ENCODE peak calls at places on chromosomes 11 and 22, in nine cellular contexts. One of them, this sample, is unnamed.

GRCh38 chr11:128804481-128804880 is 62.6 kb downstream of the KCNJ1 start:
- DNase-seq in memory B cell: no peak
- DNase-seq in K562: no peak
- DNase-seq in A549: no peak
- DNase-seq in heart right ventricle: no peak
- DNase-seq in head of caudate nucleus: no peak
- DNase-seq in NCI-H1930: no peak
- DNase-seq in EH: peak
- DNase-seq in NCI-H460: no peak
- DNase-seq in this sample: no peak

GRCh38 chr11:20715464-20715863 is 46.1 kb downstream of the NELL1 start:
- DNase-seq in heart right ventricle: no peak
- DNase-seq in K562: no peak
- DNase-seq in head of caudate nucleus: no peak
- DNase-seq in EH: no peak
- DNase-seq in NCI-H460: no peak
- DNase-seq in memory B cell: no peak
- DNase-seq in A549: no peak
- DNase-seq in NCI-H1930: no peak
- DNase-seq in this sample: no peak

GRCh38 chr22:39967996-39968968 is 8.1 kb downstream of the TMA7B start:
- DNase-seq in head of caudate nucleus: no peak
- DNase-seq in K562: no peak
- DNase-seq in NCI-H460: no peak
- DNase-seq in EH: peak
- DNase-seq in A549: no peak
- DNase-seq in NCI-H1930: no peak
- DNase-seq in heart right ventricle: peak
- DNase-seq in memory B cell: no peak
- DNase-seq in this sample: no peak

GRCh38 chr22:41574847-41575381 is 14.1 kb downstream of the CSDC2 start:
- DNase-seq in A549: no peak
- DNase-seq in K562: no peak
- DNase-seq in NCI-H460: no peak
- DNase-seq in memory B cell: no peak
- DNase-seq in EH: no peak
- DNase-seq in NCI-H1930: no peak
- DNase-seq in heart right ventricle: peak
- DNase-seq in head of caudate nucleus: peak
- DNase-seq in this sample: no peak

GRCh38 chr22:22820626-22821025 is 67.0 kb upstream of the IGLL5 start:
- DNase-seq in K562: no peak
- DNase-seq in head of caudate nucleus: no peak
- DNase-seq in EH: no peak
- DNase-seq in A549: no peak
- DNase-seq in memory B cell: no peak
- DNase-seq in NCI-H1930: no peak
- DNase-seq in heart right ventricle: no peak
- DNase-seq in NCI-H460: no peak
- DNase-seq in this sample: no peak

GRCh38 chr11:118914178-118914918 is 11.4 kb downstream of the BCL9L start:
- DNase-seq in heart right ventricle: peak
- DNase-seq in A549: peak
- DNase-seq in head of caudate nucleus: peak
- DNase-seq in memory B cell: no peak
- DNase-seq in NCI-H1930: no peak
- DNase-seq in NCI-H460: no peak
- DNase-seq in EH: peak
- DNase-seq in K562: no peak
- DNase-seq in this sample: peak

GRCh38 chr11:67276821-67277230 is 10.6 kb downstream of the GRK2 start:
- DNase-seq in NCI-H460: no peak
- DNase-seq in memory B cell: no peak
- DNase-seq in heart right ventricle: no peak
- DNase-seq in EH: peak
- DNase-seq in A549: no peak
- DNase-seq in K562: peak
- DNase-seq in head of caudate nucleus: no peak
- DNase-seq in NCI-H1930: no peak
- DNase-seq in this sample: no peak

GRCh38 chr22:36010913-36011312 is 17.7 kb downstream of the RBFOX2 start:
- DNase-seq in NCI-H460: no peak
- DNase-seq in NCI-H1930: no peak
- DNase-seq in heart right ventricle: no peak
- DNase-seq in head of caudate nucleus: no peak
- DNase-seq in memory B cell: no peak
- DNase-seq in K562: no peak
- DNase-seq in A549: no peak
- DNase-seq in EH: peak
- DNase-seq in this sample: no peak

GRCh38 chr11:69644071-69644961 is 3.4 kb downstream of the CCND1 start:
- DNase-seq in memory B cell: no peak
- DNase-seq in K562: peak
- DNase-seq in EH: peak
- DNase-seq in NCI-H1930: no peak
- DNase-seq in heart right ventricle: peak
- DNase-seq in NCI-H460: no peak
- DNase-seq in head of caudate nucleus: peak
- DNase-seq in A549: peak
- DNase-seq in this sample: peak

GRCh38 chr11:94933225-94934130 is 39.9 kb downstream of the CWC15 start:
- DNase-seq in NCI-H1930: no peak
- DNase-seq in A549: no peak
- DNase-seq in EH: peak
- DNase-seq in head of caudate nucleus: no peak
- DNase-seq in heart right ventricle: peak
- DNase-seq in NCI-H460: no peak
- DNase-seq in K562: no peak
- DNase-seq in memory B cell: no peak
- DNase-seq in this sample: no peak

GRCh38 chr11:28903716-28904115 is 795.5 kb downstream of the METTL15 start:
- DNase-seq in K562: no peak
- DNase-seq in A549: no peak
- DNase-seq in EH: peak
- DNase-seq in memory B cell: no peak
- DNase-seq in head of caudate nucleus: no peak
- DNase-seq in NCI-H1930: no peak
- DNase-seq in heart right ventricle: no peak
- DNase-seq in NCI-H460: peak
- DNase-seq in this sample: no peak

GRCh38 chr11:20459865-20460264 is 72.3 kb downstream of the PRMT3 start:
- DNase-seq in NCI-H1930: no peak
- DNase-seq in NCI-H460: no peak
- DNase-seq in heart right ventricle: no peak
- DNase-seq in memory B cell: no peak
- DNase-seq in K562: no peak
- DNase-seq in EH: no peak
- DNase-seq in A549: no peak
- DNase-seq in head of caudate nucleus: no peak
- DNase-seq in this sample: no peak

GRCh38 chr11:36372101-36372767 is 76.1 kb downstream of the PRR5L start:
- DNase-seq in heart right ventricle: no peak
- DNase-seq in NCI-H1930: no peak
- DNase-seq in NCI-H460: peak
- DNase-seq in K562: no peak
- DNase-seq in EH: peak
- DNase-seq in memory B cell: no peak
- DNase-seq in head of caudate nucleus: no peak
- DNase-seq in A549: peak
- DNase-seq in this sample: no peak

GRCh38 chr11:45646275-45646970 is 19.0 kb downstream of the CHST1 start:
- DNase-seq in A549: peak
- DNase-seq in NCI-H1930: peak
- DNase-seq in NCI-H460: no peak
- DNase-seq in memory B cell: no peak
- DNase-seq in head of caudate nucleus: no peak
- DNase-seq in heart right ventricle: no peak
- DNase-seq in K562: peak
- DNase-seq in EH: peak
- DNase-seq in this sample: no peak

GRCh38 chr11:548700-549603 is 11.6 kb downstream of the LMNTD2 start:
- DNase-seq in heart right ventricle: no peak
- DNase-seq in memory B cell: no peak
- DNase-seq in NCI-H460: no peak
- DNase-seq in A549: no peak
- DNase-seq in EH: no peak
- DNase-seq in NCI-H1930: no peak
- DNase-seq in head of caudate nucleus: no peak
- DNase-seq in K562: no peak
- DNase-seq in this sample: no peak

GRCh38 chr11:14386895-14387480 is 28.0 kb upstream of the RRAS2 start:
- DNase-seq in K562: no peak
- DNase-seq in NCI-H1930: no peak
- DNase-seq in head of caudate nucleus: peak
- DNase-seq in NCI-H460: no peak
- DNase-seq in heart right ventricle: peak
- DNase-seq in memory B cell: no peak
- DNase-seq in EH: peak
- DNase-seq in A549: peak
- DNase-seq in this sample: peak

GRCh38 chr22:27215826-27216320 is 558.5 kb downstream of the MIAT start:
- DNase-seq in head of caudate nucleus: no peak
- DNase-seq in EH: no peak
- DNase-seq in A549: no peak
- DNase-seq in heart right ventricle: no peak
- DNase-seq in memory B cell: no peak
- DNase-seq in K562: no peak
- DNase-seq in NCI-H1930: no peak
- DNase-seq in NCI-H460: no peak
- DNase-seq in this sample: no peak

GRCh38 chr11:61125310-61125684 is 23.0 kb downstream of the CD5 start:
- DNase-seq in memory B cell: no peak
- DNase-seq in NCI-H460: no peak
- DNase-seq in K562: no peak
- DNase-seq in A549: no peak
- DNase-seq in head of caudate nucleus: no peak
- DNase-seq in NCI-H1930: no peak
- DNase-seq in EH: no peak
- DNase-seq in heart right ventricle: no peak
- DNase-seq in this sample: no peak

GRCh38 chr22:21816787-21817496 is 50.5 kb downstream of the MAPK1 start:
- DNase-seq in head of caudate nucleus: no peak
- DNase-seq in heart right ventricle: peak
- DNase-seq in A549: peak
- DNase-seq in memory B cell: peak
- DNase-seq in NCI-H1930: no peak
- DNase-seq in K562: peak
- DNase-seq in NCI-H460: peak
- DNase-seq in EH: peak
- DNase-seq in this sample: no peak

GRCh38 chr22:21730535-21731308 is 4.9 kb downstream of the YPEL1 start:
- DNase-seq in NCI-H1930: no peak
- DNase-seq in NCI-H460: no peak
- DNase-seq in head of caudate nucleus: peak
- DNase-seq in EH: no peak
- DNase-seq in A549: no peak
- DNase-seq in K562: peak
- DNase-seq in heart right ventricle: no peak
- DNase-seq in memory B cell: no peak
- DNase-seq in this sample: no peak

GRCh38 chr11:33802414-33802950 is 28.2 kb upstream of the FBXO3 start:
- DNase-seq in NCI-H1930: peak
- DNase-seq in K562: no peak
- DNase-seq in heart right ventricle: peak
- DNase-seq in memory B cell: no peak
- DNase-seq in NCI-H460: peak
- DNase-seq in EH: peak
- DNase-seq in A549: peak
- DNase-seq in head of caudate nucleus: peak
- DNase-seq in this sample: peak

GRCh38 chr22:19848298-19849224 is 6.1 kb downstream of the GNB1L start:
- DNase-seq in heart right ventricle: no peak
- DNase-seq in EH: peak
- DNase-seq in A549: peak
- DNase-seq in memory B cell: no peak
- DNase-seq in NCI-H460: no peak
- DNase-seq in head of caudate nucleus: no peak
- DNase-seq in NCI-H1930: no peak
- DNase-seq in K562: no peak
- DNase-seq in this sample: no peak

GRCh38 chr11:116641561-116642045 is 131.2 kb downstream of the BUD13 start:
- DNase-seq in NCI-H1930: peak
- DNase-seq in A549: peak
- DNase-seq in NCI-H460: peak
- DNase-seq in K562: peak
- DNase-seq in heart right ventricle: peak
- DNase-seq in head of caudate nucleus: peak
- DNase-seq in memory B cell: no peak
- DNase-seq in EH: peak
- DNase-seq in this sample: no peak

GRCh38 chr22:26735019-26735409 is 77.6 kb downstream of the MIAT start:
- DNase-seq in NCI-H1930: no peak
- DNase-seq in heart right ventricle: peak
- DNase-seq in memory B cell: no peak
- DNase-seq in head of caudate nucleus: no peak
- DNase-seq in EH: no peak
- DNase-seq in A549: no peak
- DNase-seq in NCI-H460: no peak
- DNase-seq in K562: no peak
- DNase-seq in this sample: no peak

GRCh38 chr11:113119074-113119473 is 157.9 kb downstream of the NCAM1 start:
- DNase-seq in NCI-H1930: peak
- DNase-seq in NCI-H460: peak
- DNase-seq in heart right ventricle: peak
- DNase-seq in head of caudate nucleus: no peak
- DNase-seq in K562: no peak
- DNase-seq in A549: no peak
- DNase-seq in memory B cell: no peak
- DNase-seq in EH: no peak
- DNase-seq in this sample: no peak

GRCh38 chr22:36733271-36733670 is 29.7 kb upstream of the CACNG2 start:
- DNase-seq in NCI-H1930: no peak
- DNase-seq in K562: no peak
- DNase-seq in A549: no peak
- DNase-seq in NCI-H460: no peak
- DNase-seq in EH: no peak
- DNase-seq in heart right ventricle: no peak
- DNase-seq in head of caudate nucleus: no peak
- DNase-seq in memory B cell: no peak
- DNase-seq in this sample: no peak

GRCh38 chr11:121236115-121237001 is 56.2 kb upstream of the SC5D start:
- DNase-seq in NCI-H1930: no peak
- DNase-seq in A549: no peak
- DNase-seq in NCI-H460: no peak
- DNase-seq in memory B cell: no peak
- DNase-seq in EH: peak
- DNase-seq in heart right ventricle: no peak
- DNase-seq in head of caudate nucleus: no peak
- DNase-seq in K562: no peak
- DNase-seq in this sample: no peak

GRCh38 chr22:19755722-19756287 is 4.8 kb upstream of the TBX1 start:
- DNase-seq in NCI-H1930: no peak
- DNase-seq in A549: no peak
- DNase-seq in heart right ventricle: no peak
- DNase-seq in NCI-H460: no peak
- DNase-seq in K562: peak
- DNase-seq in head of caudate nucleus: no peak
- DNase-seq in memory B cell: no peak
- DNase-seq in EH: no peak
- DNase-seq in this sample: no peak

GRCh38 chr11:118114266-118114665 is 27.5 kb upstream of the SMIM35 start:
- DNase-seq in memory B cell: no peak
- DNase-seq in head of caudate nucleus: no peak
- DNase-seq in A549: no peak
- DNase-seq in NCI-H1930: no peak
- DNase-seq in K562: no peak
- DNase-seq in heart right ventricle: no peak
- DNase-seq in NCI-H460: no peak
- DNase-seq in EH: no peak
- DNase-seq in this sample: no peak

GRCh38 chr11:60121259-60121658 is 32.8 kb downstream of the MS4A2 start:
- DNase-seq in A549: no peak
- DNase-seq in NCI-H460: no peak
- DNase-seq in memory B cell: no peak
- DNase-seq in K562: peak
- DNase-seq in heart right ventricle: no peak
- DNase-seq in NCI-H1930: no peak
- DNase-seq in EH: no peak
- DNase-seq in head of caudate nucleus: no peak
- DNase-seq in this sample: no peak